ENCODE peak calls at places on chromosomes 5 and 9, in four cellular contexts. I, P, C and Y are unnamed samples.

GRCh38 chr9:32345243-32345642 is 39.2 kb upstream of the ACO1 start:
- DNase-seq in P (no peak), C (no peak), I (no peak), Y (no peak)

GRCh38 chr9:87586731-87587355 is 89.2 kb downstream of the DAPK1 start:
- DNase-seq in P (no peak), I (no peak), C (no peak), Y (no peak)

GRCh38 chr5:105945203-105945972 is 1725.3 kb downstream of the EFNA5 start:
- DNase-seq in I (no peak), C (no peak), P (no peak), Y (no peak)

GRCh38 chr5:143934821-143935220 is 122.9 kb downstream of the HMHB1 start:
- DNase-seq in P (no peak), C (no peak), I (no peak), Y (no peak)

GRCh38 chr5:32264954-32265572 is 47.7 kb downstream of the MTMR12 start:
- DNase-seq in P (no peak), C (no peak), I (no peak), Y (no peak)

GRCh38 chr5:18114161-18114802 is 480.0 kb downstream of the TAF11L14 start:
- DNase-seq in C (no peak), P (no peak), I (no peak), Y (no peak)

GRCh38 chr5:7395432-7396168 is at the start of gene ADCY2:
- DNase-seq in C (no peak), P (no peak), I (peak; percentile 69), Y (no peak)

GRCh38 chr5:95392593-95393182 is 1.5 kb downstream of the FAM81B start:
- DNase-seq in P (no peak), C (no peak), I (no peak), Y (no peak)

GRCh38 chr5:172179032-172179989 is 8.7 kb downstream of the STK10 start:
- DNase-seq in I (no peak), C (no peak), P (no peak), Y (no peak)

GRCh38 chr9:135310134-135310533 is 169.4 kb upstream of the PPP1R26 start:
- DNase-seq in I (no peak), C (no peak), P (no peak), Y (no peak)

GRCh38 chr9:135282001-135282731 is 194.7 kb downstream of the OLFM1 start:
- DNase-seq in C (peak; percentile 71), P (peak; percentile 20), I (peak; percentile 68), Y (peak; percentile 73)

GRCh38 chr9:123081824-123082223 is 48.4 kb downstream of the GPR21 start:
- DNase-seq in I (no peak), C (no peak), P (no peak), Y (no peak)

GRCh38 chr9:128833696-128834095 is 4.1 kb upstream of the SPOUT1 start:
- DNase-seq in C (no peak), I (peak; percentile 36), P (no peak), Y (no peak)

GRCh38 chr5:82635561-82636288 is 357.6 kb upstream of the RPS23 start:
- DNase-seq in C (no peak), I (no peak), P (no peak), Y (no peak)

GRCh38 chr5:132770476-132771159 is 6.4 kb downstream of the SEPTIN8 start:
- DNase-seq in I (no peak), C (no peak), P (no peak), Y (no peak)

GRCh38 chr9:4301971-4302427 is 2.1 kb upstream of the GLIS3 start:
- DNase-seq in I (peak; percentile 68), C (peak; percentile 41), P (no peak), Y (no peak)

GRCh38 chr5:60492958-60493357 is 207.0 kb downstream of the DEPDC1B start:
- DNase-seq in I (no peak), P (no peak), C (no peak), Y (no peak)

GRCh38 chr9:4196886-4197285 is 103.0 kb downstream of the GLIS3 start:
- DNase-seq in C (no peak), I (no peak), P (no peak), Y (no peak)